ENCODE peak calls at places on chromosomes 2 and 18, in five cellular contexts. A is neural crest cell; U is posterior cingulate gyrus; D is NCI-H510A treated with DMSO at 0.1 percent for 48 hours; V is activated naive CD8-positive, alpha-beta T cell treated with anti-CD3 and anti-CD28 coated beads for 36 hours. O is an unnamed sample.

GRCh38 chr18:28712172-28712571 is 535.2 kb upstream of the CDH2 start:
- DNase-seq in D (no peak), V (no peak), A (no peak), U (no peak), O (no peak)

GRCh38 chr2:127091886-127092285 is 15.1 kb downstream of the BIN1 start:
- DNase-seq in D (no peak), V (no peak), A (no peak), U (no peak), O (no peak)

GRCh38 chr18:59960272-59960671 is 60.5 kb downstream of the PMAIP1 start:
- DNase-seq in U (no peak), V (no peak), D (no peak), A (no peak), O (no peak)

GRCh38 chr2:58720770-58721697 is 479.9 kb upstream of the FANCL start:
- DNase-seq in D (no peak), V (no peak), A (no peak), U (no peak), O (no peak)

GRCh38 chr18:66900837-66901236 is 296.9 kb upstream of the CDH19 start:
- DNase-seq in D (no peak), U (no peak), A (no peak), V (no peak), O (no peak)

GRCh38 chr2:183037660-183038340 is 457 bp downstream of the NCKAP1 start:
- DNase-seq in V (no peak), A (peak; percentile 37), D (peak; percentile 94), U (peak; percentile 17), O (peak; percentile 44)

GRCh38 chr2:128646691-128647090 is 328.0 kb upstream of the HS6ST1 start:
- DNase-seq in D (no peak), A (no peak), V (no peak), U (no peak), O (peak; percentile 3)

GRCh38 chr2:223647258-223647952 is 45.2 kb upstream of the SCG2 start:
- DNase-seq in A (no peak), V (no peak), D (no peak), U (no peak), O (no peak)

GRCh38 chr18:50297621-50298442 is 10.3 kb upstream of the CXXC1 start:
- DNase-seq in A (peak; percentile 51), V (peak; percentile 74), D (peak; percentile 38), U (no peak), O (no peak)

GRCh38 chr18:79867666-79868065 is 69.9 kb downstream of the KCNG2 start:
- DNase-seq in V (no peak), D (no peak), A (no peak), U (no peak), O (no peak)

GRCh38 chr2:235555356-235555755 is 61.5 kb downstream of the AGAP1 start:
- DNase-seq in A (no peak), D (no peak), V (no peak), U (no peak), O (no peak)

GRCh38 chr2:224570328-224570993 is 14.7 kb downstream of the CUL3 start:
- DNase-seq in A (no peak), D (no peak), V (no peak), U (no peak), O (no peak)

GRCh38 chr18:13582283-13582682 is 144.1 kb downstream of the FAM210A start:
- DNase-seq in V (no peak), U (no peak), A (no peak), D (no peak), O (no peak)

GRCh38 chr2:54545700-54546450 is 89.7 kb downstream of the SPTBN1 start:
- DNase-seq in A (no peak), V (no peak), D (no peak), U (no peak), O (no peak)

GRCh38 chr18:7755753-7756475 is 188.8 kb downstream of the PTPRM start:
- DNase-seq in D (peak; percentile 45), A (no peak), U (no peak), V (no peak), O (no peak)

GRCh38 chr2:217456016-217456415 is 546.8 kb downstream of the TNS1 start:
- DNase-seq in A (no peak), U (no peak), V (no peak), D (no peak), O (no peak)

GRCh38 chr2:230423851-230424458 is 8.0 kb downstream of the SP100 start:
- DNase-seq in V (no peak), D (peak; percentile 38), U (no peak), A (no peak), O (no peak)